ENCODE peak calls at places on chromosome 1, in five cellular contexts. One of them, this sample, is unnamed.

GRCh38 chr1:26887125-26887524 is 3.0 kb downstream of the GPN2 start:
- DNase-seq in stomach: no peak
- DNase-seq in tibial nerve: no peak
- DNase-seq in heart left ventricle: no peak
- DNase-seq in uterus: no peak
- DNase-seq in this sample: no peak

GRCh38 chr1:64969305-64970066 is 3.1 kb upstream of the JAK1 start:
- DNase-seq in uterus: no peak
- DNase-seq in heart left ventricle: no peak
- DNase-seq in tibial nerve: no peak
- DNase-seq in stomach: no peak
- DNase-seq in this sample: no peak

GRCh38 chr1:113659010-113659409 is 100.3 kb downstream of the PHTF1 start:
- DNase-seq in uterus: no peak
- DNase-seq in stomach: no peak
- DNase-seq in tibial nerve: no peak
- DNase-seq in heart left ventricle: no peak
- DNase-seq in this sample: no peak

GRCh38 chr1:173478099-173478555 is 992 bp downstream of the PRDX6 start:
- DNase-seq in uterus: peak; percentile 62
- DNase-seq in tibial nerve: peak; percentile 72
- DNase-seq in stomach: peak; percentile 58
- DNase-seq in heart left ventricle: peak; percentile 41
- DNase-seq in this sample: peak; percentile 41

GRCh38 chr1:55694297-55694696 is 479.1 kb upstream of the USP24 start:
- DNase-seq in heart left ventricle: no peak
- DNase-seq in tibial nerve: no peak
- DNase-seq in uterus: peak; percentile 62
- DNase-seq in stomach: peak; percentile 54
- DNase-seq in this sample: no peak

GRCh38 chr1:221459558-221459957 is 282.3 kb downstream of the DUSP10 start:
- DNase-seq in stomach: no peak
- DNase-seq in uterus: no peak
- DNase-seq in heart left ventricle: no peak
- DNase-seq in tibial nerve: no peak
- DNase-seq in this sample: no peak

GRCh38 chr1:2854151-2854550 is 52.7 kb upstream of the TTC34 start:
- DNase-seq in uterus: no peak
- DNase-seq in stomach: no peak
- DNase-seq in tibial nerve: no peak
- DNase-seq in heart left ventricle: no peak
- DNase-seq in this sample: no peak

GRCh38 chr1:119047040-119047438 is 58.9 kb upstream of the TBX15 start:
- DNase-seq in tibial nerve: no peak
- DNase-seq in stomach: no peak
- DNase-seq in heart left ventricle: no peak
- DNase-seq in uterus: no peak
- DNase-seq in this sample: no peak

GRCh38 chr1:5140136-5140535 is 485.7 kb downstream of the AJAP1 start:
- DNase-seq in stomach: no peak
- DNase-seq in heart left ventricle: no peak
- DNase-seq in uterus: no peak
- DNase-seq in tibial nerve: no peak
- DNase-seq in this sample: no peak

GRCh38 chr1:219639843-219640606 is 27.1 kb upstream of the ZC3H11B start:
- DNase-seq in uterus: no peak
- DNase-seq in tibial nerve: no peak
- DNase-seq in stomach: no peak
- DNase-seq in heart left ventricle: no peak
- DNase-seq in this sample: no peak

GRCh38 chr1:21783679-21784603 is 992 bp upstream of the USP48 start:
- DNase-seq in tibial nerve: no peak
- DNase-seq in stomach: peak; percentile 97
- DNase-seq in heart left ventricle: no peak
- DNase-seq in uterus: peak; percentile 33
- DNase-seq in this sample: peak; percentile 63

GRCh38 chr1:20725189-20726106 is 7.1 kb downstream of the SH2D5 start:
- DNase-seq in heart left ventricle: no peak
- DNase-seq in tibial nerve: no peak
- DNase-seq in stomach: no peak
- DNase-seq in uterus: no peak
- DNase-seq in this sample: peak; percentile 7

GRCh38 chr1:154810571-154810970 is 59.5 kb downstream of the KCNN3 start:
- DNase-seq in stomach: no peak
- DNase-seq in uterus: no peak
- DNase-seq in tibial nerve: no peak
- DNase-seq in heart left ventricle: no peak
- DNase-seq in this sample: no peak

GRCh38 chr1:26686795-26687194 is 9.0 kb upstream of the ARID1A start:
- DNase-seq in stomach: no peak
- DNase-seq in uterus: no peak
- DNase-seq in heart left ventricle: no peak
- DNase-seq in tibial nerve: no peak
- DNase-seq in this sample: no peak

GRCh38 chr1:36476945-36477344 is 5.8 kb downstream of the CSF3R start:
- DNase-seq in heart left ventricle: no peak
- DNase-seq in stomach: no peak
- DNase-seq in tibial nerve: no peak
- DNase-seq in uterus: no peak
- DNase-seq in this sample: no peak

GRCh38 chr1:68281946-68282615 is 49.8 kb upstream of the WLS start:
- DNase-seq in uterus: no peak
- DNase-seq in stomach: no peak
- DNase-seq in tibial nerve: no peak
- DNase-seq in heart left ventricle: no peak
- DNase-seq in this sample: no peak

GRCh38 chr1:195663549-195664280 is 944.5 kb downstream of the KCNT2 start:
- DNase-seq in uterus: no peak
- DNase-seq in stomach: no peak
- DNase-seq in tibial nerve: no peak
- DNase-seq in heart left ventricle: no peak
- DNase-seq in this sample: no peak

GRCh38 chr1:227730630-227731151 is 4.4 kb downstream of the JMJD4 start:
- DNase-seq in stomach: no peak
- DNase-seq in tibial nerve: no peak
- DNase-seq in uterus: no peak
- DNase-seq in heart left ventricle: no peak
- DNase-seq in this sample: peak; percentile 62
- TF ChIP-seq POLR2A in stomach: no peak
- TF ChIP-seq POLR2A in tibial nerve: no peak
- TF ChIP-seq POLR2A in uterus: no peak
- TF ChIP-seq POLR2A in heart left ventricle: no peak
- TF ChIP-seq POLR2A in this sample: no peak

DNA sequence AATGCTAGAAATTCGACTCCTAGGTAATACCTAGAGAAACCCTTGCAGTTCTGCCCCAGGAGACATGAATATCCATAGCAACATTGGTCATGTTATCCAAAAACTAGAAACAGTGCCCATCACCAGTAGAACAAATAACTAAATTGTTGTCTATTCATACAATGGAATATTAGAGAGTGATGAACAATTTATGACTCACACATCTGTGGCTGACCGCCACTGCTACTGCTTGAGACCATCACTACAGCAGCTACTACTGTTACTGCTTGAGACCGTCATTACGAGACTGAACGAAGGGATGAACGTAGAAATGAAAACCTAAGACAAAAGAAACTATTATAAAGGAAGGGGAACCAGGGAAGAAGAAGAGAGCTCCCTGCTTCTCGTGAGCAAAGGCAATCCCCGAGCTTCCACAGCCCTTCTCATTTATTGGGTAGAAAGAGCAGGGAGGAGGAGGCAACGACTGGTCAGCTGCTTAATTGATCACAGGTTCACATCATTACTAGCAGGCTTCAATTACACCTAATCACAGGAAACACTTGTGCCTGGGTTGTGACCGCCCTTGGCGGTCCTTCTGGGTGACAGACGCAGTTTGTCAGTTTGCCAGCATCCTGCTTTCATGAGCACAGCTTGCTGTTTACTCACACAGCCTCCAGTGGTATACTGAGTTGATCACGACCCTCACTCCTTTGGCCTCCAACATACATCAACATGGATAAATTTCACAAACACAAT is 14.1 kb upstream of the PADI4 start:
- DNase-seq in stomach: no peak
- DNase-seq in tibial nerve: no peak
- DNase-seq in uterus: no peak
- DNase-seq in heart left ventricle: no peak
- DNase-seq in this sample: no peak
- H3K4me3 ChIP-seq in stomach: no peak overlapping the region
- H3K4me3 ChIP-seq in tibial nerve: no peak overlapping the region
- H3K4me3 ChIP-seq in uterus: no peak overlapping the region
- H3K4me3 ChIP-seq in heart left ventricle: no peak overlapping the region
- H3K4me3 ChIP-seq in this sample: no peak overlapping the region

GRCh38 chr1:203322480-203323179 is 17.3 kb downstream of the BTG2 start:
- DNase-seq in tibial nerve: no peak
- DNase-seq in heart left ventricle: no peak
- DNase-seq in uterus: no peak
- DNase-seq in stomach: peak; percentile 59
- DNase-seq in this sample: no peak
- TF ChIP-seq POLR2A in tibial nerve: no peak
- TF ChIP-seq POLR2A in heart left ventricle: no peak
- TF ChIP-seq POLR2A in uterus: no peak
- TF ChIP-seq POLR2A in stomach: no peak
- TF ChIP-seq POLR2A in this sample: no peak

DNA sequence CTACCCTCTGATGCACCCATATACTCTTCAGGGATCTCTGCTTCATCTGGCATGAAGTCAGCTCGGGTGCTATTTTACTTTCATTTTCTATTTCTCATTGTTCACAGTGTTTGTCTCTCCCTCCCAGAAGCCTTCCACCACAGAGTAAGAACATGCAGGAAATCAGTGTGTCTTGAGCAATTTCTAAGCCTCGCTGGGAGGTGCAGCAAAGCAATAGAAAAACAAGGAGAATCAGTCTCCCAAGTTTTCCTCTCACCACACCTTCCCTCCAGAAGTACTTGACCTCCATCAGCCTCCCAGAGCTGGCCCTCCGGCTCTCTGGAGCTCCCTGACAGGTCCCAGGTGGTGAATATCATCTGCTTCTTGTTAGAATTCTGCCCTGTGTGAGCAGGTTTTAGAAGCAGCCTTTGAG is 594.7 kb upstream of the CAMK1G start:
- DNase-seq in tibial nerve: no peak
- DNase-seq in uterus: no peak
- DNase-seq in stomach: no peak
- DNase-seq in heart left ventricle: no peak
- DNase-seq in this sample: no peak
- H3K4me3 ChIP-seq in tibial nerve: no peak overlapping the region
- H3K4me3 ChIP-seq in uterus: peak overlapping the region; percentile 11
- H3K4me3 ChIP-seq in stomach: peak overlapping the region; percentile 40
- H3K4me3 ChIP-seq in heart left ventricle: peak overlapping the region; percentile 26
- H3K4me3 ChIP-seq in this sample: peak overlapping the region; percentile 29

DNA sequence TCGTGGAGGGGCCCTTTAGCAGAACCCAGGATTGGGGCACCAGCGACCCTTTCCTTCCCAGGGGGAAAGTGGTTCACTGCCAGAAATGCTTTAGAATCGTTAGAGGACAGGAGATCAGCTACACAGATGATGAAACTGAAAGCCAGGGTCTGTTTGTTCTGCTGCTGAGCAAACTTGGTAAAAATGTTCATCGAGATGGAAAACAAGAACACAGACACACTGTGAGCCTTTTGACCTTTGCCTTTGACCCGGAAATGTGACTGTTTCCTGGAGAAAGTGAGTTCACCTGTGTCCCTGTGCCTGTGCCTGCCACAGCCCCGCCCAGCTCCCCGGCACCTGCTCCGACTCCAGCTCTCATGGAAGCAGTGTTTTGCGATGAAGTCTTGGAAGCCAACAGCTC is 234.3 kb downstream of the CAMTA1 start:
- DNase-seq in tibial nerve: no peak
- DNase-seq in uterus: no peak
- DNase-seq in heart left ventricle: no peak
- DNase-seq in stomach: no peak
- DNase-seq in this sample: no peak
- TF ChIP-seq POLR2A in tibial nerve: no peak
- TF ChIP-seq POLR2A in uterus: no peak
- TF ChIP-seq POLR2A in heart left ventricle: no peak
- TF ChIP-seq POLR2A in stomach: no peak
- TF ChIP-seq POLR2A in this sample: no peak

DNA sequence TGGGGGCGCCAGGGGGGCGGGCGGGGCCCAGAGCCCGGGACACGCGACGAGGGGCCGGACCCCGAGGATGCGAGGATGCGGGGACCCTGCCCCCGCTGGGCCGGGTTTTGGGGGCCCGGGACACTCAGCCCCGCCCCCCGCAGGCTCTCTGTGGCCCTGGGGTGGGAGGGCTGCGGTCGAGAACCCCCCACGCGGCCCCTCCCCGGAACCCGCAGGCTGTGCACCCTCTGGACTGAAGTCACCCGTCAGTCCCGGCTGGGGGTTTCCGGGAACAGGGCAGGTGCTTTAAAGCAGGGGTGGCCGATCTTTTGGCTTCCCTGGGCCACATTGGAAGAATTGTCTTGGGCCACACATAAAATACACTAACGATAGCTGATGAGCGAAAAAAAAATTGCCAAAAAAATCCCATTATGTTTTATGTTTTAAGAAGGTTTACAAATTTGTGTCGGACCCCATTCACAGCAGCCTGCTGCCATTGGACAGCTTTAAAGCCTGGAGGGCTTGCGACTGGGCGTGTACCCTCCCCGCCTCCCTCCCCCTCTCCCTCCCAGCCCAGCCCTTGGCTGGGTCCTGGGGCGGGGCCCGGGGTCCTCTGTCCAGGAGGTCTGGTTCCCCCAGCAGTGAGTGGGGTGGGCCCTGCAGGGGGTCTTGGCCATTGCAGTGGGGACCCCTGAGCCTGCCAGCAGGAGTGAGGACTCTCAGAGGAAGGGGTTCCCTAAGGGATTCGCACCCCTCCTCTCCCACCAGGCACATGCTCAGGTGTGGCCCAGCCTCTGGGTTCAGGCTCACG is 21.6 kb upstream of the C1orf159 start:
- DNase-seq in heart left ventricle: no peak
- DNase-seq in stomach: peak; percentile 64
- DNase-seq in uterus: no peak
- DNase-seq in tibial nerve: no peak
- DNase-seq in this sample: no peak
- H3K4me3 ChIP-seq in heart left ventricle: no peak overlapping the region
- H3K4me3 ChIP-seq in stomach: peak overlapping the region; percentile 53
- H3K4me3 ChIP-seq in uterus: no peak overlapping the region
- H3K4me3 ChIP-seq in tibial nerve: no peak overlapping the region
- H3K4me3 ChIP-seq in this sample: no peak overlapping the region